ENCODE peak calls at places on chromosomes 16 and 17, in seven cellular contexts. One of them, this sample, is unnamed.

GRCh38 chr17:37039269-37039668 is 90.5 kb downstream of the AATF start:
- DNase-seq in gastrocnemius medialis: no peak
- DNase-seq in PC-9: no peak
- DNase-seq in H7: no peak
- DNase-seq in BE2C: no peak
- DNase-seq in AG09309: no peak
- DNase-seq in dorsolateral prefrontal cortex: no peak
- DNase-seq in this sample: no peak

GRCh38 chr16:70749006-70749678 is 51.8 kb downstream of the VAC14 start:
- DNase-seq in dorsolateral prefrontal cortex: no peak
- DNase-seq in BE2C: no peak
- DNase-seq in AG09309: no peak
- DNase-seq in gastrocnemius medialis: no peak
- DNase-seq in H7: no peak
- DNase-seq in PC-9: peak; percentile 54
- DNase-seq in this sample: no peak

GRCh38 chr17:50763716-50764450 is 3.4 kb downstream of the ANKRD40CL start:
- DNase-seq in dorsolateral prefrontal cortex: no peak
- DNase-seq in gastrocnemius medialis: no peak
- DNase-seq in H7: no peak
- DNase-seq in PC-9: peak; percentile 56
- DNase-seq in AG09309: no peak
- DNase-seq in BE2C: no peak
- DNase-seq in this sample: peak; percentile 59

GRCh38 chr17:50214986-50215730 is 13.7 kb upstream of the COL1A1 start:
- DNase-seq in dorsolateral prefrontal cortex: no peak
- DNase-seq in AG09309: no peak
- DNase-seq in PC-9: peak; percentile 25
- DNase-seq in H7: no peak
- DNase-seq in gastrocnemius medialis: no peak
- DNase-seq in BE2C: no peak
- DNase-seq in this sample: no peak

GRCh38 chr16:88202207-88202745 is 180.5 kb upstream of the ZNF469 start:
- DNase-seq in PC-9: no peak
- DNase-seq in BE2C: no peak
- DNase-seq in H7: peak; percentile 30
- DNase-seq in AG09309: no peak
- DNase-seq in gastrocnemius medialis: no peak
- DNase-seq in dorsolateral prefrontal cortex: no peak
- DNase-seq in this sample: no peak

GRCh38 chr16:77191259-77191969 is 424 bp downstream of the MON1B start:
- DNase-seq in H7: no peak
- DNase-seq in BE2C: no peak
- DNase-seq in dorsolateral prefrontal cortex: no peak
- DNase-seq in AG09309: no peak
- DNase-seq in PC-9: peak; percentile 43
- DNase-seq in gastrocnemius medialis: no peak
- DNase-seq in this sample: no peak

GRCh38 chr16:85441189-85441889 is 171.8 kb upstream of the GSE1 start:
- DNase-seq in H7: peak; percentile 68
- DNase-seq in AG09309: no peak
- DNase-seq in gastrocnemius medialis: no peak
- DNase-seq in PC-9: no peak
- DNase-seq in dorsolateral prefrontal cortex: no peak
- DNase-seq in BE2C: no peak
- DNase-seq in this sample: no peak

GRCh38 chr16:89575247-89576172 is at the start of gene CPNE7:
- DNase-seq in gastrocnemius medialis: no peak
- DNase-seq in H7: peak; percentile 94
- DNase-seq in PC-9: peak; percentile 28
- DNase-seq in dorsolateral prefrontal cortex: no peak
- DNase-seq in BE2C: peak; percentile 30
- DNase-seq in AG09309: no peak
- DNase-seq in this sample: no peak

GRCh38 chr16:30068750-30069574 is 3.4 kb downstream of the ALDOA start:
- DNase-seq in dorsolateral prefrontal cortex: no peak
- DNase-seq in H7: no peak
- DNase-seq in gastrocnemius medialis: no peak
- DNase-seq in AG09309: no peak
- DNase-seq in BE2C: peak; percentile 55
- DNase-seq in PC-9: no peak
- DNase-seq in this sample: no peak

GRCh38 chr16:57802635-57803412 is 533 bp upstream of the KIFC3 start:
- DNase-seq in PC-9: no peak
- DNase-seq in AG09309: no peak
- DNase-seq in BE2C: peak; percentile 30
- DNase-seq in dorsolateral prefrontal cortex: peak; percentile 75
- DNase-seq in H7: peak; percentile 73
- DNase-seq in gastrocnemius medialis: no peak
- DNase-seq in this sample: peak; percentile 30

GRCh38 chr16:78297066-78297666 is 197.7 kb downstream of the WWOX start:
- DNase-seq in BE2C: no peak
- DNase-seq in gastrocnemius medialis: no peak
- DNase-seq in PC-9: no peak
- DNase-seq in AG09309: no peak
- DNase-seq in dorsolateral prefrontal cortex: no peak
- DNase-seq in H7: no peak
- DNase-seq in this sample: no peak

GRCh38 chr17:80414508-80414802 is 512 bp upstream of the ENDOV start:
- DNase-seq in dorsolateral prefrontal cortex: peak; percentile 24
- DNase-seq in H7: no peak
- DNase-seq in gastrocnemius medialis: no peak
- DNase-seq in BE2C: no peak
- DNase-seq in AG09309: no peak
- DNase-seq in PC-9: no peak
- DNase-seq in this sample: no peak

GRCh38 chr17:14935139-14935538 is 330.0 kb downstream of the PMP22 start:
- DNase-seq in dorsolateral prefrontal cortex: no peak
- DNase-seq in BE2C: no peak
- DNase-seq in AG09309: no peak
- DNase-seq in H7: no peak
- DNase-seq in PC-9: no peak
- DNase-seq in gastrocnemius medialis: no peak
- DNase-seq in this sample: no peak

GRCh38 chr17:45240905-45241314 is 19.2 kb downstream of the FMNL1 start:
- DNase-seq in PC-9: no peak
- DNase-seq in H7: peak; percentile 82
- DNase-seq in BE2C: no peak
- DNase-seq in AG09309: no peak
- DNase-seq in gastrocnemius medialis: no peak
- DNase-seq in dorsolateral prefrontal cortex: peak; percentile 64
- DNase-seq in this sample: no peak

GRCh38 chr16:89764711-89765201 is 43.4 kb downstream of the ZNF276 start:
- DNase-seq in BE2C: no peak
- DNase-seq in H7: peak; percentile 8
- DNase-seq in AG09309: no peak
- DNase-seq in gastrocnemius medialis: peak; percentile 18
- DNase-seq in PC-9: no peak
- DNase-seq in dorsolateral prefrontal cortex: no peak
- DNase-seq in this sample: no peak

GRCh38 chr16:10385725-10386516 is at the start of gene ATF7IP2:
- DNase-seq in BE2C: peak; percentile 94
- DNase-seq in gastrocnemius medialis: peak; percentile 51
- DNase-seq in PC-9: no peak
- DNase-seq in dorsolateral prefrontal cortex: peak; percentile 81
- DNase-seq in H7: peak; percentile 95
- DNase-seq in AG09309: no peak
- DNase-seq in this sample: no peak

GRCh38 chr16:85048921-85049562 is 21.4 kb downstream of the KIAA0513 start:
- DNase-seq in PC-9: no peak
- DNase-seq in AG09309: no peak
- DNase-seq in gastrocnemius medialis: no peak
- DNase-seq in dorsolateral prefrontal cortex: peak; percentile 71
- DNase-seq in BE2C: peak; percentile 58
- DNase-seq in H7: no peak
- DNase-seq in this sample: no peak

DNA sequence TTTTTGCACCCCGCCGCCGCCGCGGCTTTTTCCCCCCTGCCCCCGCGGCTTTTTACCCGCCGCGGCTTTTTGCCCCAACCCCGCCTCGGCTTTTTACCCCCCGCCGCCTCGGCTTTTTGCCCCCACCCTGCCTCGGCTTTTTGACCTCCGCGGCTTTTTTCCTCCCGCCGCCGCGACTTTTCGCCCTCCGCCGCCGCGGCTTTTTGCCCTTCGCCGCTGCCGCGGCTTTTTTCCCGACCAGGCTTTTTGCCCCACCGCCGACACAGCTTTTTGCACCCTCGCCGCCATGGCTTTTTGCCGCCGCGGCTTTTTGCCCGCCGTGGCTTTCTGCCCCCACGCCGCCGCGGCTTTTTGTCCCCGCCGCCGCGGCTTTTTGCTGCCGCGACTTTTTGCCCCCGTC is 137.0 kb upstream of the TP53TG3D start:
- DNase-seq in dorsolateral prefrontal cortex: no peak
- DNase-seq in AG09309: no peak
- DNase-seq in H7: peak; percentile 1
- DNase-seq in PC-9: no peak
- DNase-seq in gastrocnemius medialis: no peak
- DNase-seq in BE2C: peak; percentile 7
- DNase-seq in this sample: no peak
- H3K4me3 ChIP-seq in dorsolateral prefrontal cortex: peak overlapping the region; percentile 69
- H3K4me3 ChIP-seq in AG09309: peak overlapping the region; percentile 51
- H3K4me3 ChIP-seq in H7: no peak overlapping the region
- H3K4me3 ChIP-seq in PC-9: no peak overlapping the region
- H3K4me3 ChIP-seq in gastrocnemius medialis: peak overlapping the region; percentile 60
- H3K4me3 ChIP-seq in BE2C: peak overlapping the region; percentile 43
- H3K4me3 ChIP-seq in this sample: peak overlapping the region; percentile 39

GRCh38 chr17:38572292-38572664 is 33.5 kb downstream of the SRCIN1 start:
- DNase-seq in H7: no peak
- DNase-seq in PC-9: no peak
- DNase-seq in AG09309: no peak
- DNase-seq in dorsolateral prefrontal cortex: no peak
- DNase-seq in BE2C: no peak
- DNase-seq in gastrocnemius medialis: no peak
- DNase-seq in this sample: no peak

GRCh38 chr17:38571833-38572274 is 33.9 kb downstream of the SRCIN1 start:
- DNase-seq in gastrocnemius medialis: no peak
- DNase-seq in BE2C: no peak
- DNase-seq in AG09309: no peak
- DNase-seq in H7: peak; percentile 95
- DNase-seq in PC-9: no peak
- DNase-seq in dorsolateral prefrontal cortex: no peak
- DNase-seq in this sample: no peak

GRCh38 chr17:38569701-38570512 is 35.8 kb downstream of the SRCIN1 start:
- DNase-seq in BE2C: no peak
- DNase-seq in gastrocnemius medialis: no peak
- DNase-seq in H7: no peak
- DNase-seq in PC-9: no peak
- DNase-seq in AG09309: no peak
- DNase-seq in dorsolateral prefrontal cortex: no peak
- DNase-seq in this sample: no peak

GRCh38 chr17:38574712-38575111 is 31.0 kb downstream of the SRCIN1 start:
- DNase-seq in BE2C: no peak
- DNase-seq in PC-9: no peak
- DNase-seq in AG09309: no peak
- DNase-seq in H7: peak; percentile 83
- DNase-seq in gastrocnemius medialis: no peak
- DNase-seq in dorsolateral prefrontal cortex: no peak
- DNase-seq in this sample: no peak

DNA sequence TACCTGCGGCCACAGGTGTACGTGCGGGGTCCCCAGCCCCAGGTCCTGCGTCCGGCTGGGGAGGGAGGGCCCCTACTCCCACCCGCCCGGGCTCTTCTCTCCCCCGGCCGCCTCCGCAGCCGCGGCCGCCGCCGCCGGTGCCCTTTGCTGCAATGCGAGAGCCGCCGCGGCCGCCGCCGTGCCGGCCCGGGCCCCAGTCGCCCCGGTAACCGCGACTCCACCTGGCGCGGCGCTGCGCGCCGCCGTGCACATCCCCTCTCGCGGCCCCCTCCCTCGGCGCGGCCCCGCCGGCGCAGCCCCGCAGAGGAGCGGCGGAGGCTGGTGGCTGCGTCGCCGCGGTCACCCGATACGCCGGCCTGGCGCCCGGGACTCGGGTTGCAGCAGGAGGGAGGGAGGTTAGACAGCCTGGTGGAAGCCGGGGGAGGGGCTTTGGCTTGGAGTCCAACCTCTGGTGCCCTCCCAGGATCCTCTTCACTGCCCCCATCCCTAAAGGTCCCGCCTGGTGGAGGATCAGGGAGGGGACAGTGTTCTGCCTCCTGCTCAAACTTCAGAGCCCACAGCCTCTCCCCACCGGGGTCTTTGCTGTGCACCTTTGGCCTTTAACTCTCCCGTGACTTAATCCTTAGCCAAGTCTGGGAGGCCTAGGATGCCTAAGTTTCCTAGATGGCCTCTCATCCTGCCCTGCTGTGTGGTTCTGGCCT is 32.9 kb downstream of the SRCIN1 start:
- DNase-seq in AG09309: no peak
- DNase-seq in PC-9: no peak
- DNase-seq in H7: peak; percentile 96
- DNase-seq in dorsolateral prefrontal cortex: peak; percentile 53
- DNase-seq in BE2C: peak; percentile 60
- DNase-seq in gastrocnemius medialis: no peak
- DNase-seq in this sample: peak; percentile 48
- H3K4me3 ChIP-seq in AG09309: no peak overlapping the region
- H3K4me3 ChIP-seq in PC-9: peak overlapping the region; percentile 54
- H3K4me3 ChIP-seq in H7: peak overlapping the region; percentile 34
- H3K4me3 ChIP-seq in dorsolateral prefrontal cortex: peak overlapping the region; percentile 68
- H3K4me3 ChIP-seq in BE2C: peak overlapping the region; percentile 45
- H3K4me3 ChIP-seq in gastrocnemius medialis: no peak overlapping the region
- H3K4me3 ChIP-seq in this sample: peak overlapping the region; percentile 13

GRCh38 chr17:34409352-34409751 is 46.3 kb upstream of the CCL1 start:
- DNase-seq in PC-9: no peak
- DNase-seq in dorsolateral prefrontal cortex: no peak
- DNase-seq in AG09309: no peak
- DNase-seq in H7: no peak
- DNase-seq in gastrocnemius medialis: no peak
- DNase-seq in BE2C: no peak
- DNase-seq in this sample: no peak
- H3K4me3 ChIP-seq in PC-9: no peak overlapping the region
- H3K4me3 ChIP-seq in dorsolateral prefrontal cortex: no peak overlapping the region
- H3K4me3 ChIP-seq in AG09309: no peak overlapping the region
- H3K4me3 ChIP-seq in H7: no peak overlapping the region
- H3K4me3 ChIP-seq in gastrocnemius medialis: no peak overlapping the region
- H3K4me3 ChIP-seq in BE2C: no peak overlapping the region
- H3K4me3 ChIP-seq in this sample: no peak overlapping the region

GRCh38 chr17:1222321-1222720 is 42.5 kb upstream of the ABR start:
- DNase-seq in H7: no peak
- DNase-seq in AG09309: no peak
- DNase-seq in BE2C: no peak
- DNase-seq in PC-9: peak; percentile 94
- DNase-seq in dorsolateral prefrontal cortex: no peak
- DNase-seq in gastrocnemius medialis: no peak
- DNase-seq in this sample: no peak

GRCh38 chr17:1220346-1220745 is 40.6 kb upstream of the ABR start:
- DNase-seq in gastrocnemius medialis: no peak
- DNase-seq in PC-9: no peak
- DNase-seq in AG09309: no peak
- DNase-seq in BE2C: no peak
- DNase-seq in H7: no peak
- DNase-seq in dorsolateral prefrontal cortex: no peak
- DNase-seq in this sample: no peak

GRCh38 chr17:1224330-1224729 is 44.5 kb upstream of the ABR start:
- DNase-seq in gastrocnemius medialis: no peak
- DNase-seq in PC-9: no peak
- DNase-seq in H7: no peak
- DNase-seq in BE2C: no peak
- DNase-seq in AG09309: no peak
- DNase-seq in dorsolateral prefrontal cortex: no peak
- DNase-seq in this sample: no peak

GRCh38 chr17:1223662-1224061 is 43.9 kb upstream of the ABR start:
- DNase-seq in PC-9: no peak
- DNase-seq in dorsolateral prefrontal cortex: no peak
- DNase-seq in BE2C: no peak
- DNase-seq in H7: no peak
- DNase-seq in AG09309: no peak
- DNase-seq in gastrocnemius medialis: no peak
- DNase-seq in this sample: no peak

GRCh38 chr17:1221209-1221608 is 41.4 kb upstream of the ABR start:
- DNase-seq in BE2C: no peak
- DNase-seq in gastrocnemius medialis: no peak
- DNase-seq in PC-9: no peak
- DNase-seq in dorsolateral prefrontal cortex: no peak
- DNase-seq in H7: no peak
- DNase-seq in AG09309: no peak
- DNase-seq in this sample: no peak
- H3K4me3 ChIP-seq in BE2C: no peak overlapping the region
- H3K4me3 ChIP-seq in gastrocnemius medialis: no peak overlapping the region
- H3K4me3 ChIP-seq in PC-9: no peak overlapping the region
- H3K4me3 ChIP-seq in dorsolateral prefrontal cortex: no peak overlapping the region
- H3K4me3 ChIP-seq in H7: no peak overlapping the region
- H3K4me3 ChIP-seq in AG09309: no peak overlapping the region
- H3K4me3 ChIP-seq in this sample: no peak overlapping the region